ENCODE peak calls at places on chromosomes 11 and 22, in five cellular contexts. E is IMR-90, H is mesenchymal stem cell, R is H9, W is neuronal stem cell. N is an unnamed sample.

GRCh38 chr11:96275807-96276594 is 67.0 kb downstream of the MAML2 start:
- DNase-seq in E (peak), W (no peak), H (peak), R (no peak), N (peak)

GRCh38 chr22:44538518-44539315 is 40.7 kb upstream of the RTL6 start:
- DNase-seq in E (no peak), H (no peak), W (no peak), R (no peak), N (peak)

GRCh38 chr22:49659281-49659923 is 168.3 kb downstream of the BRD1 start:
- DNase-seq in E (no peak), W (no peak), H (no peak), R (peak), N (no peak)

GRCh38 chr11:112809429-112809828 is 151.8 kb upstream of the NCAM1 start:
- DNase-seq in H (no peak), W (no peak), R (no peak), E (no peak), N (no peak)

GRCh38 chr11:16194566-16194965 is 161.8 kb downstream of the SOX6 start:
- DNase-seq in E (peak), R (no peak), W (no peak), H (no peak), N (no peak)

GRCh38 chr22:38957046-38957770 is at the start of gene APOBEC3A:
- DNase-seq in E (no peak), W (no peak), R (peak), H (no peak), N (no peak)

GRCh38 chr11:87260811-87261210 is 223.1 kb downstream of the TMEM135 start:
- DNase-seq in H (no peak), E (no peak), W (no peak), R (no peak), N (no peak)

GRCh38 chr22:31550871-31551370 is 54.6 kb downstream of the SFI1 start:
- DNase-seq in H (no peak), R (no peak), E (no peak), W (no peak), N (peak)

GRCh38 chr11:122399375-122399774 is 256.1 kb upstream of the UBASH3B start:
- DNase-seq in H (no peak), W (no peak), R (no peak), E (no peak), N (no peak)

GRCh38 chr22:44398791-44399190 is 86.0 kb upstream of the SHISAL1 start:
- DNase-seq in H (no peak), W (no peak), E (no peak), R (peak), N (no peak)

GRCh38 chr11:129611661-129612566 is 203.7 kb upstream of the TMEM45B start:
- DNase-seq in R (no peak), H (no peak), E (no peak), W (no peak), N (no peak)

GRCh38 chr22:41875531-41876242 is 39.2 kb downstream of the SHISA8 start:
- DNase-seq in W (no peak), R (no peak), H (no peak), E (no peak), N (no peak)

GRCh38 chr11:12800032-12800671 is 125.9 kb downstream of the TEAD1 start:
- DNase-seq in R (no peak), E (peak), H (peak), W (no peak), N (peak)

GRCh38 chr11:20070459-20070858 is 89.8 kb downstream of the DBX1 start:
- DNase-seq in H (no peak), W (no peak), R (no peak), E (peak), N (no peak)

GRCh38 chr11:8329961-8330361 is 66.3 kb upstream of the LMO1 start:
- DNase-seq in W (no peak), R (peak), E (no peak), H (no peak), N (no peak)

GRCh38 chr11:113806403-113806802 is 26.8 kb downstream of the CLDN25 start:
- DNase-seq in E (peak), W (peak), R (peak), H (peak), N (peak)

GRCh38 chr22:26708256-26709009 is 51.0 kb downstream of the MIAT start:
- DNase-seq in H (no peak), W (no peak), R (no peak), E (no peak), N (no peak)

GRCh38 chr22:47245286-47245685 is 482.8 kb downstream of the TBC1D22A start:
- DNase-seq in E (no peak), R (no peak), H (no peak), W (no peak), N (no peak)

GRCh38 chr22:48238018-48238915 is 1475.8 kb downstream of the TBC1D22A start:
- DNase-seq in W (no peak), R (no peak), H (no peak), E (no peak), N (no peak)

GRCh38 chr11:117511981-117512448 is 184.4 kb downstream of the CEP164 start:
- DNase-seq in W (no peak), E (no peak), R (no peak), H (no peak), N (no peak)

GRCh38 chr11:93905384-93905783 is 55.0 kb upstream of the VSTM5 start:
- DNase-seq in E (peak), R (no peak), H (peak), W (no peak), N (peak)

GRCh38 chr22:24506802-24507438 is 11.8 kb downstream of the UPB1 start:
- DNase-seq in R (peak), H (peak), E (peak), W (no peak), N (no peak)

GRCh38 chr11:114058026-114058706 is 1.3 kb upstream of the ZBTB16 start:
- DNase-seq in H (peak), E (no peak), R (peak), W (peak), N (peak)

GRCh38 chr11:19116315-19116970 is 525 bp upstream of the ZDHHC13 start:
- DNase-seq in H (no peak), R (no peak), E (no peak), W (no peak), N (no peak)

GRCh38 chr11:108562746-108563581 is 30.6 kb downstream of the EXPH5 start:
- DNase-seq in R (no peak), W (no peak), E (no peak), H (no peak), N (no peak)

GRCh38 chr22:42743501-42743991 is 22.9 kb upstream of the A4GALT start:
- DNase-seq in W (no peak), E (no peak), H (peak), R (no peak), N (no peak)

GRCh38 chr11:128662960-128663359 is 30.9 kb upstream of the FLI1 start:
- DNase-seq in H (no peak), R (no peak), E (no peak), W (no peak), N (no peak)

GRCh38 chr22:45009881-45010531 is at the start of gene PHF21B:
- DNase-seq in W (peak), E (peak), H (peak), R (peak), N (no peak)

GRCh38 chr11:44309483-44310197 is at the start of gene ALX4:
- DNase-seq in R (peak), H (no peak), W (no peak), E (no peak), N (no peak)

GRCh38 chr11:69891421-69892236 is 72.4 kb upstream of the FGF3 start:
- DNase-seq in W (no peak), R (no peak), E (peak), H (peak), N (peak)

GRCh38 chr11:4482445-4482844 is at the start of gene OR52K1:
- DNase-seq in H (no peak), W (no peak), R (no peak), E (no peak), N (no peak)

DNA sequence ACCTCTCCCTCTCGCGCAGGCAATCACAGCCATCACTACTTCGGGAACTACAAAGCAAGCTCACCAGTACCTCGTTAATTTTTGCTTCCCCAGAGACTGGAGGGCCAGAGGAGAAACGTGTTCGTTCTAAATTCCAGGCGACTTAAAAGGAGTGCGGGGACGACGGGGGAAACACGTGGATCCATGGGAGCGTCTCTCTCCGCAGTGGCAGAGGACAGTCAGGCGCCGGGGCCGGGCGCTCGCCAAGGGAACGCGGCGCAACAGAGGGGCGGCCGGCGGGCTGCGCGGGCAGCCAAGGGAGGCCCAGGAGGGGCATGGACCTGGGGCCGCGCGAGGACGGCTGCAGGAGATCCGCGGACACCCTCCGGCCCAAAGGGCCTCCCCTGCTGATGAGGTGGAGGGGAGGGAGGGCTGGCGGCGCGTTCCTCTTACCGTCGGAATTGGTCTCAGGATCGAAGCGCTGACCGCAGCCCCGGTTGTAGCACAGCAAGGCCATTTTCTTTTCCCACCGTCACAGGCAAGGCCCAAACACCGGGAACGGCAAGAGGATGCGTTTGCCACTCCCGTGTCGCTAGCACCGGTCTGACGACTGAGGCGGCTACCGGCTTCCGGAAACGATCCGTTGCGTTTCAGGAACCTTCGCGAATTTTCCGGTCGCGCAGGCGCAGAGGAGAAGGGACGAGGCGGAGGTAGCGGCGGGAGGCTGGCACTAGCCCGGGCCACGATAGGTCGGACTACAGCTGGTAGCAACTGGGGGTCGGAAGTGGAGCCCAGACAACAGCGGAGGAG is at the start of gene CHORDC1:
- DNase-seq in W (peak), H (peak), E (peak), R (peak), N (peak)
- H3K18ac ChIP-seq in W (peak), H (peak), E (peak), R (peak), N (peak)

DNA sequence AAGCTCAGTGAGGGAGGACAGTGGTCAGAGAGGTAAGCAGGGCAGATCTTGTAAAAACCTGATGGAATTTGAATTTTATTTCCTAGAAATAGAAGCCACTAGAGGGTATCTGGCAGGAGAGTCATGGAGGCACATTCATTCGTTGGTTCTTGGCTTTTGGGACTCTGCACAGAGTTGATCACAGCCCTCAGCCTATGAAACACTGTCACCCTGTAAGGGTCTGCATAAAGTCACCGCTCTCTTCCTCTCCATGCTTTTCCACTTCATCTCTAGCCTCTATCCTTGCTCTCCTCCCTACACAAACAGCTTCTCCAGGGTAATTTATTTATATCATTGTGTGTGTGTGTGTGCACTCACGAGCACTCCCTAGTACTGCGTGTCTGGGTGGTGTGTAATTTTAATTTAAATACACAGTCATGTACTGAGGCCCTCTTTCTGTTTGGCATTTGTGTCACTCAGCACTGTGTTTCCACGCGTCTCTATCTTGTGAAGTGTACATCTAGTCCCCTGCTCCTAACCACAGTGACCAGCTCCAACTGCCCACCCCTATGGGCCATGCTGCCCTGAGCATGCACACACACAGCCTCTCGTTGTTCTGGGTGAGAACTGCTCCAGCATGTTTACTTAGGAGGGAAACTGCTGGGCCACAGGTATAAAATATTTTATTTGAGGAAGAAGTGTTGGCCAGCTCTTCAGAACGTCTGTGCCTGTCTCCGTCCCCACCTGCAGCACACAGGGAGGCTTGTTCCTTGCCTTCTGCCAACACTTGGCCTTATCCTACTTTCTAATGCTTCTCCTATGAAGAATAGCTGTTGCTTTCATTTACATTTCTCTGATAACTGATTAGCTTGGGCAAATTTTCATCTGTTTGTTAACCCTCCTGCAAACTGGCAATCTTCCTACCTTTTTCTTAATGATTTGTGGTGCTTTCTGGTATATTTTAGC is 4.5 kb downstream of the KCNQ1OT1 start:
- DNase-seq in H (no peak), R (peak), E (no peak), W (no peak), N (no peak)
- H3K18ac ChIP-seq in H (no peak), R (no peak), E (no peak), W (no peak), N (no peak)

GRCh38 chr11:75421035-75421602 is 11.9 kb downstream of the KLHL35 start:
- DNase-seq in W (no peak), E (no peak), H (no peak), R (no peak), N (no peak)

GRCh38 chr11:75422248-75423231 is 10.5 kb downstream of the KLHL35 start:
- DNase-seq in H (no peak), E (peak), W (no peak), R (no peak), N (no peak)

GRCh38 chr11:75423721-75424120 is 9.3 kb downstream of the KLHL35 start:
- DNase-seq in W (no peak), E (no peak), H (no peak), R (no peak), N (no peak)

GRCh38 chr11:75420224-75421034 is 12.6 kb downstream of the KLHL35 start:
- DNase-seq in W (no peak), E (no peak), H (no peak), R (no peak), N (no peak)

GRCh38 chr11:75421902-75422247 is 11.1 kb downstream of the KLHL35 start:
- DNase-seq in H (no peak), W (no peak), E (no peak), R (no peak), N (no peak)
- H3K18ac ChIP-seq in H (no peak), W (no peak), E (no peak), R (no peak), N (no peak)

GRCh38 chr11:120682026-120682649 is 170.6 kb downstream of the GRIK4 start:
- DNase-seq in W (no peak), E (no peak), R (peak), H (no peak), N (no peak)
- H3K18ac ChIP-seq in W (no peak), E (no peak), R (no peak), H (no peak), N (no peak)

DNA sequence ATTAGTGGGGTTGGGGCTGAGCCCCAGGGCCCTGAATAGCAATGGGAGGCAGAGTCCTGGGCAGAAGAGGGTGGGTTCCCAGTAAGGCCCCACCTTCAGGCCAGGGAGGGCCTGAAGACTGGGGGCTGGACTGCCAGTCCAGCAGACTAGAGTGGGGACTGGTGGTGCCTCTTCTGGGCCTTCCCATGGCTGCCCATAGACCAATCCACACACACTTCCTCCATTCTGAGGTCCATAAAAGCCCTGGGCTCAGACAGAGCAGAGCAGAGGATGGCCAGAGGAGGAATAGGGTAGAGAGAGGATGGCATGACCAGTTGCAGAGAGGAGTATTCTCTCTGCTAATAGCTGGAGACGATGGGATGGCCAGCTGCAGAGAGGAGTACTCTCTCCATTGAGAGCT is 111.9 kb downstream of the ATG16L2 start:
- DNase-seq in H (no peak), R (no peak), W (no peak), E (no peak), N (no peak)
- H3K18ac ChIP-seq in H (no peak), R (no peak), W (no peak), E (no peak), N (no peak)

GRCh38 chr22:19517919-19518567 is 6.2 kb downstream of the CLDN5 start:
- DNase-seq in H (no peak), W (no peak), E (no peak), R (no peak), N (no peak)
- H3K18ac ChIP-seq in H (no peak), W (peak), E (no peak), R (no peak), N (no peak)